ENCODE peak calls at places on chromosome 22, in eight cellular contexts. N, V, P, A, K, I, E and S are unnamed samples.

GRCh38 chr22:36386900-36387663 is 685 bp downstream of the MYH9 start:
- DNase-seq in K (peak), V (peak), N (peak), A (no peak), I (peak), E (no peak), P (peak), S (no peak)

GRCh38 chr22:38353701-38354100 is 36.5 kb upstream of the CSNK1E start:
- DNase-seq in E (no peak), P (no peak), A (no peak), I (no peak), V (no peak), K (no peak), N (no peak), S (no peak)

GRCh38 chr22:46297151-46297819 is 615 bp downstream of the GTSE1 start:
- DNase-seq in E (peak), K (peak), N (peak), I (no peak), V (peak), P (peak), A (peak), S (peak)

GRCh38 chr22:45680932-45681700 is 9.5 kb downstream of the ATXN10 start:
- DNase-seq in E (peak), I (no peak), A (peak), K (no peak), V (no peak), N (no peak), P (peak), S (peak)

GRCh38 chr22:45676024-45676423 is 4.4 kb downstream of the ATXN10 start:
- DNase-seq in I (no peak), E (no peak), N (no peak), K (no peak), A (no peak), P (no peak), V (no peak), S (no peak)

GRCh38 chr22:39914584-39914983 is 13.7 kb downstream of the GRAP2 start:
- DNase-seq in P (no peak), I (no peak), V (no peak), E (no peak), N (no peak), K (no peak), A (no peak), S (no peak)

GRCh38 chr22:42930810-42931420 is 73.8 kb upstream of the ARFGAP3 start:
- DNase-seq in E (peak), V (peak), P (peak), K (peak), N (peak), A (no peak), I (no peak), S (peak)

GRCh38 chr22:41092023-41092817 is at the start of gene EP300:
- DNase-seq in N (peak), E (peak), V (peak), I (peak), P (peak), K (peak), A (peak), S (peak)

GRCh38 chr22:33386270-33386669 is 328.1 kb upstream of the SYN3 start:
- DNase-seq in I (no peak), A (no peak), N (no peak), V (no peak), P (no peak), K (peak), E (no peak), S (no peak)

GRCh38 chr22:33674357-33674756 is 245.9 kb downstream of the LARGE1 start:
- DNase-seq in N (no peak), E (no peak), V (no peak), K (no peak), A (no peak), P (no peak), I (no peak), S (no peak)

GRCh38 chr22:37752189-37753061 is 55.3 kb upstream of the GCAT start:
- DNase-seq in K (no peak), N (no peak), V (peak), A (peak), I (no peak), E (peak), P (peak), S (peak)

GRCh38 chr22:41517172-41518047 is 26.9 kb downstream of the POLR3H start:
- DNase-seq in N (no peak), I (peak), P (peak), E (peak), K (peak), A (peak), V (peak), S (peak)

GRCh38 chr22:37234736-37235711 is 9.0 kb downstream of the RAC2 start:
- DNase-seq in V (no peak), K (no peak), P (no peak), N (no peak), A (no peak), I (no peak), E (no peak), S (no peak)

GRCh38 chr22:25564320-25564978 is at the start of gene GRK3:
- DNase-seq in P (peak), N (peak), K (peak), V (peak), A (peak), I (peak), E (peak), S (peak)

GRCh38 chr22:44889233-44889878 is 120.4 kb downstream of the PHF21B start:
- DNase-seq in I (no peak), P (no peak), V (no peak), E (no peak), A (no peak), K (peak), N (no peak), S (no peak)

GRCh38 chr22:31556627-31557203 is 60.4 kb downstream of the SFI1 start:
- DNase-seq in A (peak), N (no peak), K (peak), V (peak), E (peak), P (peak), I (peak), S (peak)

GRCh38 chr22:17314472-17314871 is 54.8 kb upstream of the CECR2 start:
- DNase-seq in V (no peak), P (no peak), A (no peak), K (no peak), N (no peak), E (no peak), I (no peak), S (no peak)

GRCh38 chr22:42978453-42979103 is 36.4 kb downstream of the PACSIN2 start:
- DNase-seq in N (no peak), A (no peak), K (no peak), E (no peak), P (peak), I (no peak), V (peak), S (peak)

GRCh38 chr22:35219012-35219411 is 38.3 kb upstream of the HMGXB4 start:
- DNase-seq in P (peak), A (no peak), K (no peak), V (no peak), I (no peak), N (no peak), E (peak), S (peak)

GRCh38 chr22:19434829-19435580 is 2.7 kb downstream of the MRPL40 start:
- DNase-seq in I (no peak), K (no peak), V (no peak), N (no peak), P (no peak), A (no peak), E (no peak), S (no peak)

GRCh38 chr22:37526376-37526775 is 7.2 kb upstream of the CARD10 start:
- DNase-seq in E (peak), P (peak), V (no peak), I (no peak), N (no peak), K (no peak), A (no peak), S (peak)

GRCh38 chr22:44024288-44024908 is at the start of gene PARVB:
- DNase-seq in V (peak), A (no peak), N (peak), E (no peak), P (no peak), K (peak), I (peak), S (peak)

GRCh38 chr22:41021039-41021654 is 70.0 kb downstream of the RBX1 start:
- DNase-seq in N (peak), P (peak), E (no peak), V (no peak), I (peak), A (no peak), K (peak), S (no peak)

GRCh38 chr22:44918166-44918924 is 91.5 kb downstream of the PHF21B start:
- DNase-seq in K (no peak), V (no peak), N (no peak), E (no peak), A (no peak), I (no peak), P (no peak), S (no peak)

GRCh38 chr22:41401781-41402648 is 20.3 kb downstream of the TEF start:
- DNase-seq in K (no peak), V (peak), P (peak), E (peak), N (no peak), I (no peak), A (peak), S (peak)

GRCh38 chr22:30969532-30970355 is 679 bp downstream of the TUG1 start:
- DNase-seq in I (no peak), E (peak), P (peak), K (peak), A (peak), V (peak), N (no peak), S (peak)

GRCh38 chr22:37012262-37012904 is 6.9 kb downstream of the TST start:
- DNase-seq in I (no peak), P (peak), A (no peak), V (no peak), E (no peak), K (no peak), N (no peak), S (no peak)

GRCh38 chr22:42820075-42820763 is 36.9 kb downstream of the ARFGAP3 start:
- DNase-seq in K (peak), N (no peak), P (peak), A (peak), E (peak), V (no peak), I (peak), S (peak)

GRCh38 chr22:42959472-42960145 is 55.3 kb downstream of the PACSIN2 start:
- DNase-seq in V (peak), E (peak), P (peak), A (peak), K (no peak), I (no peak), N (no peak), S (peak)

GRCh38 chr22:43635101-43635500 is 177.0 kb downstream of the EFCAB6 start:
- DNase-seq in I (no peak), P (no peak), A (no peak), E (no peak), K (no peak), V (no peak), N (no peak), S (no peak)

GRCh38 chr22:17775781-17776470 is 1.7 kb upstream of the BID start:
- DNase-seq in P (no peak), K (no peak), I (no peak), A (no peak), E (no peak), N (no peak), V (no peak), S (no peak)

GRCh38 chr22:41772645-41773044 is 27.8 kb upstream of the CCDC134 start:
- DNase-seq in P (peak), K (no peak), A (no peak), N (no peak), E (no peak), V (no peak), I (no peak), S (no peak)

GRCh38 chr22:44535362-44536095 is 37.5 kb upstream of the RTL6 start:
- DNase-seq in E (no peak), N (no peak), K (no peak), I (no peak), P (no peak), V (no peak), A (no peak), S (no peak)

GRCh38 chr22:37626144-37626543 is 13.3 kb upstream of the SH3BP1 start:
- DNase-seq in N (no peak), V (no peak), A (peak), I (no peak), E (no peak), P (no peak), K (peak), S (peak)

GRCh38 chr22:43007519-43008102 is 7.3 kb downstream of the PACSIN2 start:
- DNase-seq in N (no peak), E (peak), V (no peak), I (no peak), P (no peak), K (no peak), A (no peak), S (peak)

GRCh38 chr22:46013460-46014416 is 36.8 kb upstream of the WNT7B start:
- DNase-seq in I (peak), V (peak), E (peak), N (peak), K (peak), A (peak), P (peak), S (peak)

GRCh38 chr22:45026511-45026910 is 16.7 kb upstream of the PHF21B start:
- DNase-seq in E (no peak), N (no peak), A (no peak), K (no peak), V (no peak), I (no peak), P (no peak), S (no peak)

GRCh38 chr22:41780714-41781507 is 19.6 kb upstream of the CCDC134 start:
- DNase-seq in K (peak), N (peak), E (peak), A (peak), I (peak), P (no peak), V (no peak), S (peak)

GRCh38 chr22:44729391-44730012 is 22.9 kb upstream of the ARHGAP8 start:
- DNase-seq in A (peak), N (no peak), E (peak), V (no peak), I (peak), P (no peak), K (peak), S (peak)

GRCh38 chr22:20802452-20802851 is 28.5 kb downstream of the SERPIND1 start:
- DNase-seq in A (no peak), E (no peak), P (no peak), N (no peak), K (no peak), I (no peak), V (no peak), S (no peak)

GRCh38 chr22:20804650-20805049 is 30.7 kb downstream of the SERPIND1 start:
- DNase-seq in V (no peak), K (no peak), E (no peak), N (no peak), P (no peak), A (no peak), I (no peak), S (no peak)

GRCh38 chr22:20802922-20803553 is 29.1 kb downstream of the SERPIND1 start:
- DNase-seq in K (no peak), N (no peak), P (no peak), E (no peak), V (no peak), A (no peak), I (no peak), S (no peak)

GRCh38 chr22:20805972-20806471 is 32.1 kb downstream of the SERPIND1 start:
- DNase-seq in N (no peak), V (no peak), P (peak), E (peak), K (no peak), I (no peak), A (no peak), S (peak)

DNA sequence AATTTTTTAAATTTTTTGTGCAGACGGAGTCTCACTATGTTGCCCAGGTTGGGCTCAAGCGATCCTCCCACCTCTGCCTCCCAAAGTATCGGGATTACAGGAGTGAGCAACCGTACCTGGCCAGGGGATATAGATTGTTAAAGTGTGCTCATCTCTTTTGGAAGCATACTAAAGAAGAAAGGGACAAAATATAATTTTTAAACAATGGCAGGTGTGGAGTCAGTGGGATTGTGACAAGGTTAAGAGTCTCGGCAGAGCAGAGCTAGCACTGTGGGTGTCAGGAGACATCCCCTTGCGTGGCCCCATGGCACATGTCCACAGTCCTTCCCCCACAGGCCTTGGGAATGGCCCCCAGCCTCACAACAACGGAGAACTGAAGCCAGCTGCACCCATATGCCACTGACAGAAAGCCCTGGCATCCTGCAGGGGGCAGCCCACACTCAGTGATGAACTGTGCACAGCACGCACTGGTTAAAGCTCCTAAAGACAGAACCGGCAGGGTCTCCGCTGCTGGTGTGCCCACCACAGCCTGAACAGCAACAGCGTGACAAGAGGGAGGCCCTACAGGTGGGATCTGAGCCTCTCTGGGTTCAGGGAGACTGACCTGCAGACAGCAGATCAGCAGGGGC is 29.9 kb downstream of the SERPIND1 start:
- DNase-seq in K (peak), I (peak), A (peak), V (peak), P (peak), E (peak), N (no peak), S (peak)
- TF ChIP-seq CTCF in K (peak), I (peak), A (peak), V (peak), P (peak), E (peak), N (peak), S (peak)

GRCh38 chr22:21447694-21448402 is 19.3 kb upstream of the TMEM191C start:
- DNase-seq in E (no peak), V (no peak), K (no peak), P (no peak), I (no peak), N (no peak), A (no peak), S (no peak)
- TF ChIP-seq CTCF in E (peak), V (no peak), K (peak), P (no peak), I (no peak), N (peak), A (peak), S (no peak)

GRCh38 chr22:23396362-23397007 is 183.6 kb downstream of the IGLL1 start:
- DNase-seq in E (no peak), A (no peak), N (no peak), K (no peak), P (no peak), V (no peak), I (no peak), S (no peak)

GRCh38 chr22:23393721-23394320 is 186.3 kb downstream of the IGLL1 start:
- DNase-seq in E (no peak), I (no peak), P (no peak), N (no peak), A (no peak), V (no peak), K (no peak), S (no peak)

GRCh38 chr22:23395476-23396361 is 184.4 kb downstream of the IGLL1 start:
- DNase-seq in V (no peak), E (no peak), P (no peak), A (no peak), K (no peak), I (no peak), N (no peak), S (no peak)

GRCh38 chr22:23392420-23393121 is 187.5 kb downstream of the IGLL1 start:
- DNase-seq in K (no peak), N (no peak), V (no peak), P (no peak), A (no peak), E (no peak), I (no peak), S (no peak)

DNA sequence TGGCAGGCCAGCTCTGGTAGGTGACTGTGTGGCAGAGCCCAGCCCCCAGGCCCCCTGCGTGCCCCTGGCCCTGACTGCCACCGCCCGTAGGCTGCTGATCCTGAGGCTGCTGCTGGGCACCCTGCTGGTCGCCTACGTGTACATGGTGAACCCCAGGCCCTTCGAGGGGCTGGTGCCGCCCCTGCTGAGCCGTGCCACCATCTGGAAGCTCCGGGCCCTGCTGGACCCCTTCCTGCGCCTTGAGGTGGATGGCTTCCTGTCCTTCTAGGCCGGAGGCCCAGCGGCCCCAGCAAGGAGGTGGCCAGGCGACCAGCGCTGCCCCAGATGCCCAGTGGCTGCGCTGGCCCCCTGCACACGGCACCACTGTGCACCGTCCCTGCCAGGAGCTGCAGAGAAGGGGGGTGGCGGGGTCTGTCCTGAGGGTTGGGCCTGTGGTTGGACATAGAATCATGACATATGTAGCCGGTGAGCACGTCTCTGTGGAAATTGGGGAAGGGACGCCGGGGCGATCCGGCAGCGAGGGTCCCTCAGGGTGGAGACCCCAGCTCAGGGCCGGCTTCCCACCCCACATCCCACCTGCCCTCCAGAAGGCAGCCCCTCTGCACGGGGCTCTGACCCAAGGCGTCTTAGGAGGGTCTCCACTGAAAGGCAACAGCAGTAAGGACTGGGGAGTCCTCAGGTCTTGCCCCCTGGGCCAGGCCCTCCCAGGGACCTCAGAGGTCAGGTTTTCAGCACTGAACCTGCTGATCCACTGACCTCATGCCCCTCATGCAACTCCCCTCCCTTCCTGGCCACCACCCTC is 185.4 kb downstream of the IGLL1 start:
- DNase-seq in E (no peak), N (no peak), P (no peak), I (no peak), A (no peak), V (no peak), K (no peak), S (no peak)
- TF ChIP-seq CTCF in E (no peak), N (no peak), P (no peak), I (no peak), A (no peak), V (no peak), K (no peak), S (no peak)

GRCh38 chr22:49921508-49922278 is 3.3 kb downstream of the CRELD2 start:
- DNase-seq in N (no peak), I (no peak), A (no peak), E (no peak), V (no peak), K (no peak), P (no peak), S (no peak)

GRCh38 chr22:49922484-49922883 is 4.0 kb downstream of the CRELD2 start:
- DNase-seq in I (no peak), N (no peak), V (no peak), A (no peak), K (no peak), P (no peak), E (no peak), S (no peak)

GRCh38 chr22:49922926-49923325 is 4.5 kb downstream of the CRELD2 start:
- DNase-seq in V (no peak), E (no peak), N (no peak), A (no peak), P (no peak), K (no peak), I (no peak), S (no peak)

GRCh38 chr22:49924113-49924833 is 5.8 kb downstream of the CRELD2 start:
- DNase-seq in K (no peak), N (no peak), A (no peak), P (no peak), V (no peak), E (no peak), I (peak), S (no peak)

DNA sequence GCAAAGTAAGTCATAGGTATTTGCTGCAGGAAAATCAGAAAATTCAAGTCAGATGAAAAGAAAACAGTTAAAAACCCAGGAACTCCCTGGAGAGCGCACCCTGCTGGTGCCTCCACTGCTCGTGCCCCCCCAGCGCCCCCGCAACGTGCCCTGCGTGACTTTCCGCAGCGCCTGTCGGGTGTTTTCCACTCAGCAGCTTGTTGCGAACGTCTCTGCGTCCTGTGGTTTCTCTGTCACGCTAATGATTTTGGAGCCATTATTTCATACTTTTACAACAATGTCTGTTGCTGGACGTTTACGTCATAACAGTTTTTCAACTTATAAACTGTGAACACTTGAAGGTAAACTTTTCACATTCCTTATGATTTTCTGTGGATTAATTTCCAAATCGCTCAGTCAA is 5.0 kb downstream of the CRELD2 start:
- DNase-seq in N (peak), I (peak), K (peak), E (no peak), P (no peak), A (peak), V (no peak), S (no peak)
- TF ChIP-seq CTCF in N (peak), I (peak), K (peak), E (peak), P (peak), A (peak), V (no peak), S (no peak)